ENCODE peak calls at places on chromosomes 3 and 15, in eight cellular contexts. V is mucosa of gallbladder; H is type B pancreatic cell; O is uterus; Z is CD8-positive, alpha-beta memory T cell; I is SW480; X is DMS 273 treated with DMSO at 0.1 percent for 48 hours; R is kidney tubule cell. S is an unnamed sample.

GRCh38 chr3:180707921-180708320 is 28.6 kb upstream of the CCDC39 start:
- DNase-seq in V (no peak), H (no peak), O (no peak), Z (no peak), I (no peak), X (no peak), R (no peak), S (no peak)

GRCh38 chr3:99741588-99741987 is 76.1 kb upstream of the CMSS1 start:
- DNase-seq in V (no peak), H (no peak), O (no peak), Z (no peak), I (no peak), X (no peak), R (no peak), S (no peak)

GRCh38 chr3:5699313-5699712 is 511.8 kb downstream of the EDEM1 start:
- DNase-seq in V (peak), H (no peak), O (no peak), Z (no peak), I (no peak), X (no peak), R (peak), S (no peak)

GRCh38 chr15:68682330-68682729 is 103.5 kb downstream of the CORO2B start:
- DNase-seq in V (no peak), H (no peak), O (peak), Z (no peak), I (no peak), X (no peak), R (no peak), S (no peak)

GRCh38 chr15:70976856-70977255 is 84.2 kb downstream of the LRRC49 start:
- DNase-seq in V (no peak), H (no peak), O (no peak), Z (no peak), I (no peak), X (no peak), R (no peak), S (no peak)

GRCh38 chr3:106699093-106699492 is 678.1 kb upstream of the CCDC54 start:
- DNase-seq in V (no peak), H (no peak), O (no peak), Z (no peak), I (no peak), X (no peak), R (no peak), S (no peak)

GRCh38 chr15:58551084-58551763 is 119.4 kb downstream of the LIPC start:
- DNase-seq in V (no peak), H (no peak), O (no peak), Z (no peak), I (peak), X (no peak), R (no peak), S (no peak)

GRCh38 chr3:195094211-195094921 is 176.6 kb downstream of the XXYLT1 start:
- DNase-seq in V (no peak), H (no peak), O (no peak), Z (no peak), I (peak), X (no peak), R (peak), S (no peak)

GRCh38 chr3:147377412-147378185 is 28.7 kb downstream of the ZIC4 start:
- DNase-seq in V (no peak), H (no peak), O (no peak), Z (no peak), I (no peak), X (no peak), R (no peak), S (no peak)

GRCh38 chr3:9204253-9205005 is 45.0 kb downstream of the SRGAP3 start:
- DNase-seq in V (no peak), H (no peak), O (no peak), Z (no peak), I (no peak), X (no peak), R (no peak), S (no peak)

GRCh38 chr15:99963096-99963825 is 230.0 kb upstream of the LYSMD4 start:
- DNase-seq in V (no peak), H (peak), O (peak), Z (no peak), I (no peak), X (no peak), R (peak), S (no peak)

GRCh38 chr3:34439796-34440195 is 641.4 kb downstream of the PDCD6IP start:
- DNase-seq in V (no peak), H (no peak), O (no peak), Z (no peak), I (no peak), X (no peak), R (no peak), S (no peak)

GRCh38 chr3:55877703-55878102 is 390.6 kb upstream of the WNT5A start:
- DNase-seq in V (no peak), H (no peak), O (no peak), Z (no peak), I (no peak), X (no peak), R (no peak), S (no peak)

GRCh38 chr3:73766599-73767378 is 142.0 kb upstream of the PDZRN3 start:
- DNase-seq in V (no peak), H (no peak), O (peak), Z (no peak), I (peak), X (no peak), R (no peak), S (no peak)

GRCh38 chr3:168216851-168217250 is 121.1 kb upstream of the GOLIM4 start:
- DNase-seq in V (no peak), H (no peak), O (no peak), Z (no peak), I (no peak), X (no peak), R (no peak), S (peak)

GRCh38 chr3:123793425-123793824 is 90.7 kb downstream of the MYLK start:
- DNase-seq in V (no peak), H (no peak), O (no peak), Z (no peak), I (no peak), X (no peak), R (no peak), S (no peak)

GRCh38 chr3:159130108-159130507 is 328.3 kb downstream of the MFSD1 start:
- DNase-seq in V (no peak), H (no peak), O (no peak), Z (no peak), I (no peak), X (no peak), R (no peak), S (no peak)

GRCh38 chr3:155232605-155233004 is 60.9 kb downstream of the STRIT1 start:
- DNase-seq in V (peak), H (no peak), O (peak), Z (no peak), I (peak), X (peak), R (peak), S (peak)

GRCh38 chr3:186515115-186515514 is 29.1 kb downstream of the CRYGS start:
- DNase-seq in V (no peak), H (no peak), O (no peak), Z (peak), I (no peak), X (no peak), R (no peak), S (no peak)

GRCh38 chr15:92869977-92870644 is 30.0 kb upstream of the CHD2 start:
- DNase-seq in V (no peak), H (no peak), O (no peak), Z (no peak), I (peak), X (no peak), R (peak), S (no peak)

GRCh38 chr15:39269821-39270220 is 311.1 kb upstream of the THBS1 start:
- DNase-seq in V (peak), H (no peak), O (no peak), Z (no peak), I (no peak), X (no peak), R (no peak), S (no peak)

GRCh38 chr3:177816667-177817208 is 619.5 kb upstream of the TBL1XR1 start:
- DNase-seq in V (peak), H (no peak), O (no peak), Z (no peak), I (peak), X (no peak), R (peak), S (no peak)

GRCh38 chr15:100008258-100008657 is 275.0 kb upstream of the LYSMD4 start:
- DNase-seq in V (no peak), H (no peak), O (no peak), Z (no peak), I (no peak), X (no peak), R (peak), S (no peak)

GRCh38 chr3:105274958-105275357 is 91.8 kb upstream of the ALCAM start:
- DNase-seq in V (no peak), H (no peak), O (no peak), Z (no peak), I (no peak), X (no peak), R (peak), S (no peak)

GRCh38 chr3:10145685-10146084 is 4.1 kb downstream of the VHL start:
- DNase-seq in V (no peak), H (no peak), O (no peak), Z (no peak), I (no peak), X (no peak), R (no peak), S (no peak)

GRCh38 chr15:88518903-88519302 is 27.6 kb downstream of the DET1 start:
- DNase-seq in V (no peak), H (no peak), O (no peak), Z (no peak), I (no peak), X (no peak), R (no peak), S (no peak)

GRCh38 chr3:114418107-114418506 is 124.3 kb downstream of the TIGIT start:
- DNase-seq in V (no peak), H (no peak), O (no peak), Z (no peak), I (no peak), X (no peak), R (no peak), S (no peak)

GRCh38 chr15:74784854-74785715 is 3.2 kb downstream of the CSK start:
- DNase-seq in V (no peak), H (no peak), O (no peak), Z (peak), I (no peak), X (no peak), R (no peak), S (no peak)

GRCh38 chr3:123449092-123449985 is 449 bp upstream of the ADCY5 start:
- DNase-seq in V (peak), H (no peak), O (peak), Z (no peak), I (no peak), X (no peak), R (peak), S (no peak)

GRCh38 chr3:171680690-171681416 is 129.4 kb downstream of the PLD1 start:
- DNase-seq in V (no peak), H (no peak), O (no peak), Z (no peak), I (no peak), X (no peak), R (no peak), S (no peak)